ENCODE peak calls at places on chromosomes 1 and 21, in seven cellular contexts. One of them, this sample, is unnamed.

GRCh38 chr1:43440358-43440757 is 13.4 kb downstream of the HYI start:
- DNase-seq in fibroblast of mammary gland: no peak
- DNase-seq in GM23338: no peak
- DNase-seq in WTC11: no peak
- DNase-seq in fibroblast of the aortic adventitia: no peak
- DNase-seq in neural crest cell: no peak
- DNase-seq in HCT116: no peak
- DNase-seq in this sample: no peak

GRCh38 chr1:225437710-225438437 is 10.0 kb upstream of the LBR start:
- DNase-seq in fibroblast of mammary gland: peak; percentile 40
- DNase-seq in GM23338: peak; percentile 61
- DNase-seq in WTC11: no peak
- DNase-seq in fibroblast of the aortic adventitia: peak; percentile 49
- DNase-seq in neural crest cell: no peak
- DNase-seq in HCT116: peak; percentile 28
- DNase-seq in this sample: peak; percentile 45

GRCh38 chr1:117180571-117180970 is 30.2 kb downstream of the VTCN1 start:
- DNase-seq in fibroblast of mammary gland: no peak
- DNase-seq in GM23338: no peak
- DNase-seq in WTC11: no peak
- DNase-seq in fibroblast of the aortic adventitia: no peak
- DNase-seq in neural crest cell: no peak
- DNase-seq in HCT116: no peak
- DNase-seq in this sample: no peak

GRCh38 chr1:155241069-155241679 is 14.1 kb downstream of the ENTREP3 start:
- DNase-seq in fibroblast of mammary gland: peak; percentile 88
- DNase-seq in GM23338: peak; percentile 92
- DNase-seq in WTC11: peak; percentile 56
- DNase-seq in fibroblast of the aortic adventitia: peak; percentile 88
- DNase-seq in neural crest cell: peak; percentile 50
- DNase-seq in HCT116: peak; percentile 67
- DNase-seq in this sample: peak; percentile 86

GRCh38 chr1:183676515-183677189 is 23.5 kb upstream of the APOBEC4 start:
- DNase-seq in fibroblast of mammary gland: peak; percentile 78
- DNase-seq in GM23338: no peak
- DNase-seq in WTC11: no peak
- DNase-seq in fibroblast of the aortic adventitia: peak; percentile 70
- DNase-seq in neural crest cell: no peak
- DNase-seq in HCT116: no peak
- DNase-seq in this sample: peak; percentile 39

GRCh38 chr1:185652348-185652747 is 81.8 kb upstream of the HMCN1 start:
- DNase-seq in fibroblast of mammary gland: peak; percentile 22
- DNase-seq in GM23338: peak; percentile 36
- DNase-seq in WTC11: no peak
- DNase-seq in fibroblast of the aortic adventitia: no peak
- DNase-seq in neural crest cell: no peak
- DNase-seq in HCT116: peak; percentile 22
- DNase-seq in this sample: no peak

GRCh38 chr1:214303538-214303937 is 22.6 kb downstream of the SMYD2 start:
- DNase-seq in fibroblast of mammary gland: peak; percentile 45
- DNase-seq in GM23338: no peak
- DNase-seq in WTC11: no peak
- DNase-seq in fibroblast of the aortic adventitia: peak; percentile 58
- DNase-seq in neural crest cell: no peak
- DNase-seq in HCT116: no peak
- DNase-seq in this sample: peak; percentile 48

GRCh38 chr1:208349679-208350330 is 105.6 kb upstream of the PLXNA2 start:
- DNase-seq in fibroblast of mammary gland: no peak
- DNase-seq in GM23338: no peak
- DNase-seq in WTC11: no peak
- DNase-seq in fibroblast of the aortic adventitia: no peak
- DNase-seq in neural crest cell: peak; percentile 2
- DNase-seq in HCT116: no peak
- DNase-seq in this sample: no peak

GRCh38 chr1:58062635-58063034 is 483.9 kb downstream of the OMA1 start:
- DNase-seq in fibroblast of mammary gland: no peak
- DNase-seq in GM23338: no peak
- DNase-seq in WTC11: no peak
- DNase-seq in fibroblast of the aortic adventitia: no peak
- DNase-seq in neural crest cell: no peak
- DNase-seq in HCT116: no peak
- DNase-seq in this sample: no peak

GRCh38 chr1:43349594-43350306 is 9.0 kb upstream of the CDC20 start:
- DNase-seq in fibroblast of mammary gland: peak; percentile 72
- DNase-seq in GM23338: peak; percentile 41
- DNase-seq in WTC11: no peak
- DNase-seq in fibroblast of the aortic adventitia: peak; percentile 29
- DNase-seq in neural crest cell: no peak
- DNase-seq in HCT116: no peak
- DNase-seq in this sample: peak; percentile 26

GRCh38 chr1:54745274-54745673 is 19.0 kb downstream of the PARS2 start:
- DNase-seq in fibroblast of mammary gland: no peak
- DNase-seq in GM23338: no peak
- DNase-seq in WTC11: no peak
- DNase-seq in fibroblast of the aortic adventitia: no peak
- DNase-seq in neural crest cell: no peak
- DNase-seq in HCT116: no peak
- DNase-seq in this sample: no peak

GRCh38 chr1:156816561-156817328 is at the start of gene SH2D2A:
- DNase-seq in fibroblast of mammary gland: peak; percentile 43
- DNase-seq in GM23338: no peak
- DNase-seq in WTC11: no peak
- DNase-seq in fibroblast of the aortic adventitia: no peak
- DNase-seq in neural crest cell: no peak
- DNase-seq in HCT116: no peak
- DNase-seq in this sample: peak; percentile 72

GRCh38 chr21:46205121-46205520 is 20.9 kb upstream of the SPATC1L start:
- DNase-seq in fibroblast of mammary gland: no peak
- DNase-seq in GM23338: no peak
- DNase-seq in WTC11: no peak
- DNase-seq in fibroblast of the aortic adventitia: no peak
- DNase-seq in neural crest cell: no peak
- DNase-seq in HCT116: no peak
- DNase-seq in this sample: no peak

GRCh38 chr1:21955474-21956281 is 18.6 kb upstream of the HSPG2 start:
- DNase-seq in fibroblast of mammary gland: peak; percentile 28
- DNase-seq in GM23338: peak; percentile 37
- DNase-seq in WTC11: no peak
- DNase-seq in fibroblast of the aortic adventitia: peak; percentile 26
- DNase-seq in neural crest cell: no peak
- DNase-seq in HCT116: no peak
- DNase-seq in this sample: no peak

GRCh38 chr1:15674760-15675159 is 9.4 kb upstream of the PLEKHM2 start:
- DNase-seq in fibroblast of mammary gland: no peak
- DNase-seq in GM23338: no peak
- DNase-seq in WTC11: no peak
- DNase-seq in fibroblast of the aortic adventitia: no peak
- DNase-seq in neural crest cell: no peak
- DNase-seq in HCT116: no peak
- DNase-seq in this sample: no peak

GRCh38 chr1:227038401-227038800 is 98.3 kb downstream of the COQ8A start:
- DNase-seq in fibroblast of mammary gland: peak; percentile 55
- DNase-seq in GM23338: no peak
- DNase-seq in WTC11: no peak
- DNase-seq in fibroblast of the aortic adventitia: peak; percentile 13
- DNase-seq in neural crest cell: no peak
- DNase-seq in HCT116: no peak
- DNase-seq in this sample: peak; percentile 29

GRCh38 chr1:20654104-20654690 is 7.0 kb downstream of the DDOST start:
- DNase-seq in fibroblast of mammary gland: peak; percentile 83
- DNase-seq in GM23338: peak; percentile 70
- DNase-seq in WTC11: peak; percentile 40
- DNase-seq in fibroblast of the aortic adventitia: peak; percentile 37
- DNase-seq in neural crest cell: no peak
- DNase-seq in HCT116: no peak
- DNase-seq in this sample: peak; percentile 12

GRCh38 chr1:196567238-196567637 is 41.0 kb downstream of the KCNT2 start:
- DNase-seq in fibroblast of mammary gland: no peak
- DNase-seq in GM23338: no peak
- DNase-seq in WTC11: no peak
- DNase-seq in fibroblast of the aortic adventitia: no peak
- DNase-seq in neural crest cell: no peak
- DNase-seq in HCT116: no peak
- DNase-seq in this sample: no peak

GRCh38 chr1:59486595-59486994 is 189.7 kb downstream of the FGGY start:
- DNase-seq in fibroblast of mammary gland: no peak
- DNase-seq in GM23338: no peak
- DNase-seq in WTC11: no peak
- DNase-seq in fibroblast of the aortic adventitia: peak; percentile 77
- DNase-seq in neural crest cell: no peak
- DNase-seq in HCT116: no peak
- DNase-seq in this sample: peak; percentile 38

GRCh38 chr1:228004331-228004871 is 2.4 kb upstream of the WNT3A start:
- DNase-seq in fibroblast of mammary gland: peak; percentile 22
- DNase-seq in GM23338: peak; percentile 79
- DNase-seq in WTC11: peak; percentile 50
- DNase-seq in fibroblast of the aortic adventitia: no peak
- DNase-seq in neural crest cell: no peak
- DNase-seq in HCT116: peak; percentile 15
- DNase-seq in this sample: peak; percentile 34

GRCh38 chr1:190144650-190145049 is 333.0 kb downstream of the BRINP3 start:
- DNase-seq in fibroblast of mammary gland: no peak
- DNase-seq in GM23338: no peak
- DNase-seq in WTC11: no peak
- DNase-seq in fibroblast of the aortic adventitia: no peak
- DNase-seq in neural crest cell: no peak
- DNase-seq in HCT116: no peak
- DNase-seq in this sample: no peak

GRCh38 chr1:244599937-244600350 is 53.0 kb upstream of the DESI2 start:
- DNase-seq in fibroblast of mammary gland: peak; percentile 98
- DNase-seq in GM23338: no peak
- DNase-seq in WTC11: no peak
- DNase-seq in fibroblast of the aortic adventitia: peak; percentile 94
- DNase-seq in neural crest cell: no peak
- DNase-seq in HCT116: peak; percentile 74
- DNase-seq in this sample: peak; percentile 97

GRCh38 chr1:152886090-152886489 is 8.0 kb downstream of the SMCP start:
- DNase-seq in fibroblast of mammary gland: no peak
- DNase-seq in GM23338: no peak
- DNase-seq in WTC11: no peak
- DNase-seq in fibroblast of the aortic adventitia: peak; percentile 24
- DNase-seq in neural crest cell: no peak
- DNase-seq in HCT116: no peak
- DNase-seq in this sample: no peak

GRCh38 chr1:175864625-175865024 is 121.2 kb upstream of the TNR start:
- DNase-seq in fibroblast of mammary gland: no peak
- DNase-seq in GM23338: peak; percentile 33
- DNase-seq in WTC11: no peak
- DNase-seq in fibroblast of the aortic adventitia: no peak
- DNase-seq in neural crest cell: no peak
- DNase-seq in HCT116: no peak
- DNase-seq in this sample: no peak
- TF ChIP-seq CTCF in fibroblast of mammary gland: no peak
- TF ChIP-seq CTCF in GM23338: no peak
- TF ChIP-seq CTCF in WTC11: no peak
- TF ChIP-seq CTCF in fibroblast of the aortic adventitia: no peak
- TF ChIP-seq CTCF in neural crest cell: no peak
- TF ChIP-seq CTCF in HCT116: no peak
- TF ChIP-seq CTCF in this sample: no peak

GRCh38 chr1:51566260-51566659 is 47.2 kb upstream of the EPS15 start:
- DNase-seq in fibroblast of mammary gland: no peak
- DNase-seq in GM23338: no peak
- DNase-seq in WTC11: no peak
- DNase-seq in fibroblast of the aortic adventitia: no peak
- DNase-seq in neural crest cell: no peak
- DNase-seq in HCT116: no peak
- DNase-seq in this sample: no peak
- TF ChIP-seq CTCF in fibroblast of mammary gland: no peak
- TF ChIP-seq CTCF in GM23338: peak; percentile 44
- TF ChIP-seq CTCF in WTC11: no peak
- TF ChIP-seq CTCF in fibroblast of the aortic adventitia: peak; percentile 10
- TF ChIP-seq CTCF in neural crest cell: no peak
- TF ChIP-seq CTCF in HCT116: no peak
- TF ChIP-seq CTCF in this sample: no peak

DNA sequence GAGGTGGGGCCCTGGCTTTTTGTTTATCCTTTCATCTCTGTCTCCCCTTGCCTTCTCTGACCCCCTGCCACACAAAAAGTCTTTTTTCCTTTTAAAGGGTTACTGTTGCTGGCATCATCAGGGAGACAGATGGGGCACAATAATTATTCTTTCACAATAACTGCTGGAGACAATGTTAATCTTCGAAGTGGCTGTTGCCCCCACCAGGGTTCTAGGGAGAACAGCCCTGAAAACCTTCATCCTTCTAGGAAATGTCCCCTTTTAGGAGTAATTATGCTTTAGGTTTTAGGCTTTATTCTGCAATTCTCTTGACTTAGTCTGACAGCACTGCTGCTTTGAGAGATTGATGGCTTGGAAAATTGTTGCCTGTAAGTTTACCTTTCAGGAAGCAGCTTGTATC is 150.0 kb downstream of the NOS1AP start:
- DNase-seq in fibroblast of mammary gland: no peak
- DNase-seq in GM23338: no peak
- DNase-seq in WTC11: no peak
- DNase-seq in fibroblast of the aortic adventitia: no peak
- DNase-seq in neural crest cell: no peak
- DNase-seq in HCT116: no peak
- DNase-seq in this sample: no peak
- TF ChIP-seq CTCF in fibroblast of mammary gland: no peak
- TF ChIP-seq CTCF in GM23338: no peak
- TF ChIP-seq CTCF in WTC11: no peak
- TF ChIP-seq CTCF in fibroblast of the aortic adventitia: no peak
- TF ChIP-seq CTCF in neural crest cell: no peak
- TF ChIP-seq CTCF in HCT116: no peak
- TF ChIP-seq CTCF in this sample: no peak

GRCh38 chr21:39022901-39023693 is 160.2 kb downstream of the PSMG1 start:
- DNase-seq in fibroblast of mammary gland: peak; percentile 40
- DNase-seq in GM23338: peak; percentile 72
- DNase-seq in WTC11: no peak
- DNase-seq in fibroblast of the aortic adventitia: peak; percentile 62
- DNase-seq in neural crest cell: no peak
- DNase-seq in HCT116: no peak
- DNase-seq in this sample: peak; percentile 98
- TF ChIP-seq CTCF in fibroblast of mammary gland: peak; percentile 18
- TF ChIP-seq CTCF in GM23338: peak; percentile 61
- TF ChIP-seq CTCF in WTC11: no peak
- TF ChIP-seq CTCF in fibroblast of the aortic adventitia: peak; percentile 34
- TF ChIP-seq CTCF in neural crest cell: peak; percentile 21
- TF ChIP-seq CTCF in HCT116: peak; percentile 43
- TF ChIP-seq CTCF in this sample: no peak